ENCODE peak calls at places on chromosomes 13 and 19, in ten cellular contexts. U, Z, P, H, A, W, R, M, G and B are unnamed samples.

GRCh38 chr19:28727133-28727834 is 485.7 kb downstream of the UQCRFS1 start:
- DNase-seq in U (peak; percentile 65), Z (no peak), P (no peak), H (no peak), A (no peak), W (no peak), R (no peak), M (peak; percentile 58), G (no peak), B (no peak)

GRCh38 chr19:55652311-55653078 is 2.3 kb upstream of the U2AF2 start:
- DNase-seq in U (no peak), Z (no peak), P (no peak), H (no peak), A (no peak), W (no peak), R (no peak), M (no peak), G (no peak), B (no peak)

GRCh38 chr13:106329941-106330340 is 205.5 kb downstream of the EFNB2 start:
- DNase-seq in U (no peak), Z (no peak), P (no peak), H (no peak), A (no peak), W (peak; percentile 71), R (no peak), M (no peak), G (no peak), B (no peak)

GRCh38 chr19:45186509-45187334 is 8.1 kb downstream of the BLOC1S3 start:
- DNase-seq in U (no peak), Z (no peak), P (no peak), H (no peak), A (no peak), W (no peak), R (no peak), M (no peak), G (no peak), B (no peak)

GRCh38 chr13:71912524-71912923 is 45.5 kb upstream of the DACH1 start:
- DNase-seq in U (no peak), Z (no peak), P (no peak), H (no peak), A (no peak), W (no peak), R (no peak), M (no peak), G (no peak), B (no peak)

GRCh38 chr19:10112895-10113591 is 1.6 kb downstream of the P2RY11 start:
- DNase-seq in U (peak; percentile 81), Z (peak; percentile 40), P (no peak), H (no peak), A (no peak), W (peak; percentile 69), R (peak; percentile 56), M (peak; percentile 59), G (no peak), B (no peak)

GRCh38 chr13:111907341-111907880 is 159.5 kb upstream of the SOX1 start:
- DNase-seq in U (no peak), Z (no peak), P (no peak), H (no peak), A (no peak), W (peak; percentile 4), R (no peak), M (no peak), G (no peak), B (no peak)

GRCh38 chr13:18232298-18232993 is 949.2 kb downstream of the TUBA3C start:
- DNase-seq in U (no peak), Z (no peak), P (no peak), H (no peak), A (no peak), W (no peak), R (no peak), M (no peak), G (no peak), B (no peak)

GRCh38 chr13:46355088-46355468 is 32.0 kb downstream of the RUBCNL start:
- DNase-seq in U (no peak), Z (no peak), P (no peak), H (no peak), A (no peak), W (no peak), R (no peak), M (no peak), G (no peak), B (no peak)

GRCh38 chr13:41835871-41836270 is 125.0 kb downstream of the VWA8 start:
- DNase-seq in U (no peak), Z (no peak), P (peak; percentile 57), H (peak; percentile 35), A (no peak), W (no peak), R (no peak), M (no peak), G (no peak), B (no peak)